ENCODE peak calls at places on chromosomes 6 and 20, in nine cellular contexts. N, T, A, Q, V, Z, E, R and U are unnamed samples.
A peak's percentile ranks its signal among the peaks of the same experiment; 100 is the strongest.

GRCh38 chr6:134351615-134352474 is 33.9 kb upstream of the SGK1 start:
- DNase-seq in N (no peak), T (no peak), A (no peak), Q (no peak), V (no peak), Z (no peak), E (no peak), R (peak; percentile 9), U (no peak)

GRCh38 chr6:163249651-163250101 is 164.8 kb upstream of the QKI start:
- DNase-seq in N (no peak), T (no peak), A (no peak), Q (no peak), V (peak; percentile 83), Z (no peak), E (no peak), R (no peak), U (no peak)

GRCh38 chr6:139833592-139833991 is 459.1 kb upstream of the CITED2 start:
- DNase-seq in N (no peak), T (no peak), A (no peak), Q (no peak), V (no peak), Z (no peak), E (no peak), R (no peak), U (no peak)

GRCh38 chr6:148329568-148330299 is 12.9 kb upstream of the SASH1 start:
- DNase-seq in N (no peak), T (no peak), A (no peak), Q (peak; percentile 88), V (peak; percentile 97), Z (no peak), E (no peak), R (no peak), U (no peak)

GRCh38 chr6:128719786-128720185 is 163.2 kb upstream of the LAMA2 start:
- DNase-seq in N (no peak), T (no peak), A (no peak), Q (no peak), V (no peak), Z (no peak), E (no peak), R (no peak), U (no peak)

GRCh38 chr6:170096803-170097504 is 193.9 kb downstream of the DLL1 start:
- DNase-seq in N (no peak), T (peak; percentile 15), A (no peak), Q (no peak), V (no peak), Z (no peak), E (peak; percentile 1), R (no peak), U (no peak)

GRCh38 chr6:114989279-114989964 is 646.6 kb upstream of the HS3ST5 start:
- DNase-seq in N (no peak), T (no peak), A (no peak), Q (no peak), V (no peak), Z (no peak), E (no peak), R (no peak), U (no peak)

GRCh38 chr6:19662911-19663310 is 174.3 kb upstream of the ID4 start:
- DNase-seq in N (no peak), T (no peak), A (no peak), Q (no peak), V (no peak), Z (no peak), E (no peak), R (peak; percentile 13), U (no peak)

GRCh38 chr6:158970640-158971291 is 29.2 kb downstream of the RSPH3 start:
- DNase-seq in N (no peak), T (peak; percentile 31), A (no peak), Q (no peak), V (no peak), Z (no peak), E (no peak), R (peak; percentile 17), U (no peak)

GRCh38 chr6:18053555-18054445 is 66.4 kb upstream of the KIF13A start:
- DNase-seq in N (no peak), T (no peak), A (no peak), Q (peak; percentile 54), V (no peak), Z (no peak), E (no peak), R (no peak), U (no peak)

GRCh38 chr20:63854069-63854765 is 7.1 kb upstream of the ABHD16B start:
- DNase-seq in N (no peak), T (no peak), A (no peak), Q (no peak), V (peak; percentile 37), Z (peak; percentile 57), E (no peak), R (peak; percentile 53), U (no peak)

GRCh38 chr20:4855555-4855954 is 133.8 kb downstream of the PRND start:
- DNase-seq in N (no peak), T (peak; percentile 40), A (no peak), Q (no peak), V (no peak), Z (no peak), E (no peak), R (no peak), U (no peak)

GRCh38 chr20:4853787-4854295 is 132.1 kb downstream of the PRND start:
- DNase-seq in N (no peak), T (no peak), A (no peak), Q (no peak), V (no peak), Z (no peak), E (no peak), R (no peak), U (no peak)

GRCh38 chr20:4854502-4854901 is 132.8 kb downstream of the PRND start:
- DNase-seq in N (no peak), T (no peak), A (no peak), Q (no peak), V (no peak), Z (no peak), E (no peak), R (no peak), U (no peak)

GRCh38 chr20:4856022-4856755 is 134.5 kb downstream of the PRND start:
- DNase-seq in N (no peak), T (no peak), A (no peak), Q (no peak), V (no peak), Z (no peak), E (no peak), R (no peak), U (no peak)

DNA sequence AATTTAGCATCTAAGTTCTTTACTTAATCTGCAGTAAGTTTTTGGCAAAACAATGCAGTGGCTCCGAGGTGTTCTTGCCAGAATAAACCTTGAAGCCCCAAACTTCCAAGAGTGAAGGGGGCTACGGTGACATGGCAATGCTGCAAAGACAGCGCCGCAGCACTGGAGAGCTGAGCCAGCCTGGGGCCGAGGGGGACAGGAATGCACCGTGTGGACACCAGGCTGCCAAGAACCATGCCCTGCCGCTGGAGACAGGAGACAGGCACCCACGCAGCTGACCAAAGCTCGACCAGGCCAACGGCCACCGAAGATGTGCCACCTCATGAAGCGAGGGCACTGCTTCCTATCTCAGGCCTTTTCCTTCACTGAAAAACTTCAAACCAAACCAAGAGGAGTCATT is 133.4 kb downstream of the PRND start:
- DNase-seq in N (no peak), T (no peak), A (no peak), Q (no peak), V (no peak), Z (no peak), E (no peak), R (no peak), U (no peak)
- TF ChIP-seq CTCF in N (no peak), T (no peak), A (no peak), Q (no peak), V (no peak), Z (no peak), E (no peak), R (no peak), U (no peak)

DNA sequence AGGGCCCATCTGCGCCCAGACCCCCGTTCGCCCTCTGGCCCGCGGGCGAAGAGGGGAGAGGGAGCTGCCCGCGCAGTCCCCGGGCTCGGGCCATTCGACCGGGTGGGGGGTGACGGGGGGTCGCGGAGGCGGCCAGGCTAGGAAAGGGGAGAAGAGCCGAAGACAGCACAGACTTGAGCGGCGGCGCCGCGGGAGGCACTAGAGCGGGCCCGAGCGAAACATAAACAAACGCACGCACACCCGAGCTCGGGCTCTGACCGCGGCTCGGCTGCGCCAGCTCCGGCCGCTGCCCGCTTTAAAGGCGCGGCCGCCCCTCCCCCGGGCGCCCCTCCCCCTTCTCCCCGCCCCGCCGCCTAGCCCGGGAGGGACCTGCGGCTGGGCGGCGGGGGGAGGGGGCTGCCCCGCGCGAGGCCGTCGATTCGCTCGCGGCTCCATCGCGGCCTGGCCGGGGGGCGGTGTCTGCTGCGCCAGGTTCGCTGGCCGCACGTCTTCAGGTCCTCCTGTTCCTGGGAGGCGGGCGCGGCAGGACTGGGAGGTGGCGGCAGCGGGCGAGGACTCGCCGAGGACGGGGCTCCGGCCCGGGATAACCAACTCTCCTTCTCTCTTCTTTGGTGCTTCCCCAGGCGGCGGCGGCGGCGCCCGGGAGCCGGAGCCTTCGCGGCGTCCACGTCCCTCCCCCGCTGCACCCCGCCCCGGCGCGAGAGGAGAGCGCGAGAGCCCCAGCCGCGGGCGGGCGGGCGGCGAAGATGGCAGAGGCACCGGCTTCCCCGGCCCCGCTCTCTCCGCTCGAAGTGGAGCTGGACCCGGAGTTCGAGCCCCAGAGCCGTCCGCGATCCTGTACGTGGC is at the start of gene FOXO3:
- DNase-seq in N (peak; percentile 65), T (peak; percentile 95), A (peak; percentile 60), Q (peak; percentile 93), V (peak; percentile 89), Z (peak; percentile 93), E (peak; percentile 93), R (peak; percentile 87), U (peak; percentile 74)
- TF ChIP-seq CTCF in N (no peak), T (no peak), A (no peak), Q (no peak), V (no peak), Z (no peak), E (no peak), R (no peak), U (no peak)

DNA sequence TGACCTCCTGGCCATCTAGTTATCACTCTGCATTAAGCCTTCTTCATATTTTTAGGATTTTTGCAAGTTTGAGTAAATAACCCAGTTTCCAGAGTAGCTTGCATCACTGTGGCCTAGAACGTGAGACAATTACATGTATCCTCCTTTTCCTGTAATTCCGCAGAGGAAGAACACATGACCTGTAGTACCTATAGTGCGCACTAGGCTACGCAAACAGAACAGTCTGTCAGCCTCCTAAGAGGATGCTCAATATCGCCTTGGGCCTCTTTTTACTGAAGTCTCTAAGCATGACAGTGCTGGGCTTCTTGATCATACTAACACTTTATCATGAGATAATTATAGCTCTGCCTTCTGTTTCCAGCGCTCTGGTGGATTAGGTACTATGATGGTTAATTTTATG is 20.2 kb upstream of the NR2E1 start:
- DNase-seq in N (no peak), T (no peak), A (no peak), Q (no peak), V (no peak), Z (no peak), E (no peak), R (peak; percentile 52), U (no peak)
- TF ChIP-seq CTCF in N (no peak), T (no peak), A (no peak), Q (no peak), V (no peak), Z (no peak), E (no peak), R (peak; percentile 18), U (peak; percentile 44)

GRCh38 chr6:10528170-10528981 is 7.2 kb downstream of the GCNT2 start:
- DNase-seq in N (no peak), T (peak; percentile 74), A (no peak), Q (peak; percentile 40), V (peak; percentile 69), Z (no peak), E (no peak), R (no peak), U (no peak)
- TF ChIP-seq CTCF in N (no peak), T (no peak), A (no peak), Q (no peak), V (no peak), Z (no peak), E (no peak), R (no peak), U (no peak)

GRCh38 chr20:6157345-6157744 is 34.5 kb upstream of the FERMT1 start:
- DNase-seq in N (no peak), T (no peak), A (no peak), Q (peak; percentile 24), V (no peak), Z (no peak), E (no peak), R (peak; percentile 21), U (no peak)
- TF ChIP-seq CTCF in N (peak; percentile 24), T (no peak), A (no peak), Q (peak; percentile 26), V (peak; percentile 25), Z (no peak), E (no peak), R (peak; percentile 57), U (no peak)